ENCODE peak calls at places on chromosomes 16 and 17, in eight cellular contexts. J, Z, R, S, Y, I, P and L are unnamed samples.

GRCh38 chr17:72145972-72146755 is 25.3 kb downstream of the SOX9 start:
- DNase-seq in Y (no peak), R (no peak), P (no peak), Z (no peak), I (no peak), S (no peak), J (no peak), L (no peak)

GRCh38 chr17:62780951-62781350 is 27.2 kb downstream of the MARCHF10 start:
- DNase-seq in Z (no peak), P (no peak), I (no peak), R (no peak), J (no peak), S (no peak), Y (no peak), L (no peak)

GRCh38 chr16:86388976-86389375 is 121.4 kb upstream of the FOXF1 start:
- DNase-seq in J (no peak), P (no peak), R (no peak), I (no peak), Y (no peak), S (no peak), Z (no peak), L (no peak)

GRCh38 chr16:80171746-80172145 is 369.0 kb upstream of the DYNLRB2 start:
- DNase-seq in S (no peak), Z (no peak), I (no peak), R (no peak), Y (no peak), P (no peak), J (no peak), L (no peak)

GRCh38 chr16:86955136-86955890 is 361.9 kb downstream of the C16orf95 start:
- DNase-seq in J (no peak), R (no peak), S (no peak), I (no peak), Y (no peak), Z (no peak), P (no peak), L (peak)

GRCh38 chr17:41439375-41439774 is 1.4 kb downstream of the KRT38 start:
- DNase-seq in J (no peak), R (no peak), P (no peak), Z (no peak), Y (no peak), S (no peak), I (no peak), L (no peak)

GRCh38 chr16:24834459-24835335 is 11.1 kb upstream of the SLC5A11 start:
- DNase-seq in I (no peak), J (peak), Z (no peak), R (peak), S (no peak), P (no peak), Y (no peak), L (peak)

GRCh38 chr17:17382901-17383300 is 79.7 kb downstream of the NT5M start:
- DNase-seq in P (no peak), R (no peak), J (no peak), Z (no peak), I (no peak), S (no peak), Y (no peak), L (no peak)

GRCh38 chr16:82631701-82632685 is 5.2 kb downstream of the CDH13 start:
- DNase-seq in R (no peak), Y (no peak), I (no peak), Z (no peak), J (no peak), S (no peak), P (no peak), L (peak)

GRCh38 chr16:19700319-19700781 is 17.7 kb downstream of the KNOP1 start:
- DNase-seq in J (no peak), Z (peak), Y (no peak), I (no peak), R (peak), S (no peak), P (peak), L (peak)

GRCh38 chr17:77323413-77324171 is 182.8 kb downstream of the SEC14L1 start:
- DNase-seq in R (peak), I (no peak), S (peak), P (peak), Y (no peak), Z (peak), J (peak), L (peak)

GRCh38 chr16:2040450-2041105 is 7.1 kb downstream of the NTHL1 start:
- DNase-seq in Z (no peak), R (no peak), I (no peak), P (no peak), S (no peak), Y (no peak), J (no peak), L (no peak)

GRCh38 chr16:4663756-4664465 is 29.5 kb upstream of the NUDT16L1 start:
- DNase-seq in R (no peak), Y (peak), J (peak), P (peak), I (peak), S (no peak), Z (no peak), L (peak)

GRCh38 chr16:75938818-75939217 is 212.5 kb upstream of the CPHXL start:
- DNase-seq in S (no peak), I (no peak), Y (no peak), Z (no peak), R (no peak), P (no peak), J (no peak), L (no peak)

GRCh38 chr16:54817432-54817831 is 113.2 kb upstream of the IRX5 start:
- DNase-seq in J (peak), I (no peak), Z (no peak), P (no peak), R (no peak), S (no peak), Y (no peak), L (no peak)

GRCh38 chr16:72961115-72961832 is 86.7 kb downstream of the ZFHX3 start:
- DNase-seq in Y (peak), I (peak), J (no peak), R (peak), S (no peak), P (no peak), Z (no peak), L (peak)

GRCh38 chr17:60934723-60935122 is 257.1 kb downstream of the BCAS3 start:
- DNase-seq in I (no peak), S (no peak), R (no peak), Z (no peak), J (no peak), P (no peak), Y (no peak), L (no peak)

GRCh38 chr17:42067371-42068180 is 17.2 kb upstream of the C17orf113 start:
- DNase-seq in Y (peak), I (peak), S (peak), J (peak), R (peak), Z (peak), P (peak), L (peak)

GRCh38 chr17:82825540-82826124 is 14.2 kb downstream of the ZNF750 start:
- DNase-seq in Z (no peak), P (no peak), I (no peak), J (no peak), S (no peak), Y (no peak), R (no peak), L (no peak)

GRCh38 chr17:43982171-43982570 is 22.3 kb upstream of the NAGS start:
- DNase-seq in Y (no peak), Z (no peak), S (no peak), J (no peak), I (no peak), R (peak), P (no peak), L (no peak)

GRCh38 chr17:5694507-5694906 is 110.2 kb upstream of the NLRP1 start:
- DNase-seq in S (no peak), R (no peak), I (no peak), Y (no peak), J (no peak), Z (no peak), P (no peak), L (no peak)

GRCh38 chr17:82092094-82092586 is 5.9 kb downstream of the FASN start:
- DNase-seq in I (no peak), S (no peak), P (no peak), J (no peak), Z (no peak), Y (no peak), R (no peak), L (peak)

GRCh38 chr16:68298907-68299515 is 11.7 kb downstream of the SLC7A6OS start:
- DNase-seq in Y (no peak), R (peak), P (peak), S (peak), J (peak), Z (peak), I (peak), L (no peak)

GRCh38 chr16:24723663-24724062 is 5.8 kb upstream of the TNRC6A start:
- DNase-seq in Y (peak), Z (no peak), J (no peak), R (no peak), P (no peak), I (no peak), S (no peak), L (no peak)

DNA sequence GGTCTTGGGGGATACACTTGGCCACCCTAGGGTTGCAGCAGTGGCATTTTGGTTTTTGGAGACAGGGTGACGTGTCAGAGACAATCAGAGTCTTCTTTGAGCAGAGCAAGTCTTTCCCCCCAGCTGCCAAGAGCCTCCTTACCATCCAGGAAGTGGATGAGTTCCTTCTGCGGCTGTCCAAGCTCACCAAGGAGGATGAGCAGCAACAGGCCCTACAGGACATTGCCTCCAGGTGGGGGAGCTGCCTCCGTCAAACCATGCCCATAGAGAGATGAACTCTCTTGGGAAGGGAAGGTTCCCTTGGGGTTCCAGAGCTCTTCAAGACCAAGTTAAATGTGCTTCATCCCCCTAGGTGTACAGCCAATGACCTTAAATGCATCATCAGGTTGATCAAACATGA is 11.3 kb downstream of the LIG3 start:
- DNase-seq in J (no peak), P (no peak), R (no peak), I (no peak), S (no peak), Y (no peak), Z (no peak), L (no peak)
- H3K27ac ChIP-seq in J (no peak), P (no peak), R (no peak), I (no peak), S (no peak), Y (no peak), Z (peak), L (no peak)

GRCh38 chr17:65047939-65048338 is 8.6 kb downstream of the GNA13 start:
- DNase-seq in R (no peak), S (no peak), P (no peak), Y (no peak), Z (no peak), J (no peak), I (no peak), L (no peak)
- H3K27ac ChIP-seq in R (peak), S (peak), P (peak), Y (no peak), Z (peak), J (no peak), I (peak), L (no peak)

GRCh38 chr17:21163101-21163500 is 36.3 kb downstream of the DHRS7B start:
- DNase-seq in P (no peak), I (no peak), J (no peak), S (no peak), R (no peak), Y (no peak), Z (no peak), L (no peak)
- H3K27ac ChIP-seq in P (no peak), I (peak), J (no peak), S (peak), R (no peak), Y (no peak), Z (peak), L (peak)

GRCh38 chr17:8143581-8144400 is 8.4 kb downstream of the PER1 start:
- DNase-seq in R (no peak), S (no peak), Y (no peak), J (no peak), I (peak), Z (peak), P (no peak), L (peak)
- H3K27ac ChIP-seq in R (no peak), S (peak), Y (no peak), J (no peak), I (peak), Z (no peak), P (peak), L (no peak)

GRCh38 chr17:79001190-79002020 is 8.2 kb downstream of the CANT1 start:
- DNase-seq in S (no peak), Z (peak), P (no peak), J (no peak), Y (no peak), I (no peak), R (no peak), L (peak)

GRCh38 chr17:79005063-79005861 is 4.3 kb downstream of the CANT1 start:
- DNase-seq in P (no peak), Y (no peak), I (no peak), S (no peak), J (peak), Z (peak), R (peak), L (peak)

GRCh38 chr17:79003661-79004411 is 5.7 kb downstream of the CANT1 start:
- DNase-seq in I (no peak), R (no peak), P (no peak), Y (no peak), J (no peak), Z (peak), S (no peak), L (peak)

GRCh38 chr17:79002291-79002690 is 7.3 kb downstream of the CANT1 start:
- DNase-seq in I (no peak), Y (no peak), Z (peak), S (no peak), R (no peak), P (no peak), J (no peak), L (peak)

DNA sequence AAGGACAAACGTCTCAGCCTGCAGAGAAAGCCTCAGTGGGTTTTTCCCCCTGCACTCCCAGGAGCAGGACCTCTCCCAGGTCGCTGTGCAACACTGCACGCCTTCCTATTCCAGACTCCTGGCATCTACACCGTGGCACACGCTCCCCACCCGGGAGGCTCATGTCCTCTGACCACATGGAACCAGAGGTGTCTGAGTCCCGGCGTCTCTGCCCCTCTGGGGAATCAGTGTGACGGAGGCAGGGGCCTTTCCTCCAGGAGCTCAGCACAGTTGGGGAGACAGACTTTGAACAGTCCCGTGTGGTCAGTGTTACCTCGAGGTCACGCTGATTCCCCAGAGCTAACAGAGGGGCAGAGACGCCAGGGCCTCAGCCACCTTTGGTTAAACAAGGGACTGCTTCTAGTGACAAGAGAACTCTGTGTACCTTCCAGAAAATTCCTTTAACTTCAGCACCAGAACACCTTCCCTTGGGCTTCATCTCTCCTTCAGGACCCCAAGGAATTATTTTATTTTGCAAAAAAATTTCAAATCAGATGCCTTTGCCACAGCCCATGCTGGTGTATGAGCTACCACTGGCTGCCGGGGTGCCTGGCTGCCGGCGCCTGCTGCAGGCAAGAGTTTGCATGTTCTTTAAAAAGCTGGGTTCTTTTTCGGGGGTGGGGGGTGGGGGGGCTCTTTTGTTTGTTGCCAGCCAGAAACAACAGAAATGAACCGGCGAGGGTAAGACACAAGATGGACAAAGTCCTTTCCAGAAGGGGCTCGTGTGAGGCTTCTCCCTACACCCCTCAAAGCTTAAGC is 6.6 kb downstream of the CANT1 start:
- DNase-seq in Z (peak), I (no peak), J (no peak), R (no peak), Y (no peak), S (no peak), P (no peak), L (peak)
- H3K27ac ChIP-seq in Z (no peak), I (no peak), J (no peak), R (no peak), Y (no peak), S (no peak), P (no peak), L (no peak)

DNA sequence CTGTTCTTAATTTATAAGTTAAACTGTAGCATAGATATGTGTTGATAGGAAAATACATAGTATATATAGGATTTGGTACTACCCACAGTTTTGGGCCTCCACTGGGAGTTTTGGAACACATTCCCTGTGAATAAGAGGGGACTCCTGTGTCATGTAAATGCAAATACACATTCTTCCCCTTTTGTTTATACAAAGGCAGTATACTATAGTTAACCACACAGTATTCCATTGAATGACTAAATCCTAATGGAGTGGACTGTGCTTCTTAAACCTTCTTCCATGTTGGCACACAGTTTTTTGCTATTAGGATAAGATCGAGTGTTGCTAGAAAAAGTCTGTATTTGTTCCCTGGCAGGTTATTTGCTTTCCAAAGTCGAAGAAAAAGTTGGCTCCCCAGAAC is 22.2 kb downstream of the TAC4 start:
- DNase-seq in Y (no peak), I (no peak), S (no peak), R (no peak), P (no peak), J (no peak), Z (no peak), L (no peak)
- H3K27ac ChIP-seq in Y (no peak), I (no peak), S (no peak), R (no peak), P (no peak), J (no peak), Z (no peak), L (no peak)